ENCODE peak calls at places on chromosomes 1 and 21, in nine cellular contexts. B is SK-N-SH; D is HEK293T; N is NCI-H1105 treated with DMSO at 0.1 percent for 48 hours; F is left ventricle myocardium inferior; J is A549; Q is activated CD8-positive, alpha-beta memory T cell treated with anti-CD3 and anti-CD28 coated beads, Interleukin-2, amount 50 U/mL, for 4 hours; S is activated CD4-positive, alpha-beta T cell treated with anti-CD3 and anti-CD28 coated beads for 48 hours; T is breast epithelium. W is an unnamed sample.
A peak's percentile ranks its signal among the peaks of the same experiment; 100 is the strongest.

GRCh38 chr1:245605480-245606156 is 450.8 kb downstream of the KIF26B start:
- DNase-seq in B (peak; percentile 91), D (no peak), N (no peak), F (no peak), J (no peak), Q (no peak), S (no peak), T (no peak), W (no peak)

GRCh38 chr1:2819429-2819828 is 17.9 kb upstream of the TTC34 start:
- DNase-seq in B (no peak), D (no peak), N (no peak), F (no peak), J (no peak), Q (no peak), S (no peak), T (no peak), W (peak; percentile 3)

GRCh38 chr1:217062566-217062965 is 339.3 kb upstream of the ESRRG start:
- DNase-seq in B (no peak), D (no peak), N (no peak), F (no peak), J (no peak), Q (no peak), S (no peak), T (no peak), W (no peak)

GRCh38 chr1:113784104-113784779 is 25.0 kb upstream of the PHTF1 start:
- DNase-seq in B (no peak), D (no peak), N (no peak), F (no peak), J (no peak), Q (no peak), S (peak; percentile 40), T (no peak), W (no peak)

GRCh38 chr1:71089536-71090270 is 8.9 kb upstream of the ZRANB2 start:
- DNase-seq in B (no peak), D (no peak), N (no peak), F (no peak), J (no peak), Q (no peak), S (no peak), T (no peak), W (no peak)

GRCh38 chr1:190373705-190374336 is 103.8 kb downstream of the BRINP3 start:
- DNase-seq in B (peak; percentile 5), D (peak; percentile 34), N (no peak), F (no peak), J (no peak), Q (no peak), S (no peak), T (no peak), W (no peak)

GRCh38 chr1:51119331-51119730 is 17.3 kb downstream of the C1orf185 start:
- DNase-seq in B (no peak), D (no peak), N (no peak), F (no peak), J (no peak), Q (no peak), S (no peak), T (no peak), W (no peak)

GRCh38 chr1:205664399-205665108 is 15.8 kb downstream of the SLC45A3 start:
- DNase-seq in B (peak; percentile 27), D (no peak), N (peak; percentile 29), F (no peak), J (no peak), Q (no peak), S (no peak), T (no peak), W (no peak)

GRCh38 chr1:30229960-30230359 is 493.4 kb downstream of the MATN1 start:
- DNase-seq in B (no peak), D (no peak), N (no peak), F (no peak), J (no peak), Q (no peak), S (no peak), T (no peak), W (no peak)

GRCh38 chr1:241323510-241323909 is 33.5 kb downstream of the RGS7 start:
- DNase-seq in B (peak; percentile 21), D (peak; percentile 61), N (no peak), F (no peak), J (no peak), Q (no peak), S (peak; percentile 20), T (no peak), W (no peak)

GRCh38 chr1:153617677-153618076 is 1.6 kb upstream of the S100A14 start:
- DNase-seq in B (peak; percentile 82), D (no peak), N (peak; percentile 32), F (no peak), J (no peak), Q (peak; percentile 73), S (no peak), T (no peak), W (peak; percentile 95)

GRCh38 chr1:17201201-17202021 is 3.5 kb upstream of the PADI1 start:
- DNase-seq in B (no peak), D (no peak), N (no peak), F (no peak), J (no peak), Q (peak; percentile 13), S (peak; percentile 39), T (no peak), W (peak; percentile 41)

GRCh38 chr1:16181887-16182719 is 26.2 kb upstream of the EPHA2 start:
- DNase-seq in B (no peak), D (no peak), N (no peak), F (peak; percentile 84), J (peak; percentile 61), Q (no peak), S (no peak), T (peak; percentile 92), W (peak; percentile 90)

GRCh38 chr21:45572783-45573451 is 30.7 kb upstream of the SLC19A1 start:
- DNase-seq in B (no peak), D (no peak), N (no peak), F (no peak), J (no peak), Q (no peak), S (no peak), T (no peak), W (no peak)

GRCh38 chr1:153357076-153357852 is 390 bp upstream of the S100A9 start:
- DNase-seq in B (no peak), D (no peak), N (no peak), F (peak; percentile 65), J (no peak), Q (no peak), S (no peak), T (peak; percentile 73), W (peak; percentile 68)

GRCh38 chr1:170470121-170470520 is 61.8 kb upstream of the GORAB start:
- DNase-seq in B (no peak), D (no peak), N (no peak), F (no peak), J (no peak), Q (no peak), S (no peak), T (no peak), W (no peak)

GRCh38 chr1:203592156-203592555 is 34.5 kb upstream of the ATP2B4 start:
- DNase-seq in B (no peak), D (peak; percentile 44), N (no peak), F (peak; percentile 20), J (no peak), Q (no peak), S (peak; percentile 26), T (peak; percentile 33), W (no peak)

GRCh38 chr1:43054961-43055360 is 96.3 kb upstream of the SLC2A1 start:
- DNase-seq in B (no peak), D (no peak), N (no peak), F (no peak), J (no peak), Q (no peak), S (no peak), T (no peak), W (no peak)

GRCh38 chr1:223210786-223211115 is 67.7 kb upstream of the TLR5 start:
- DNase-seq in B (no peak), D (no peak), N (no peak), F (no peak), J (no peak), Q (no peak), S (no peak), T (no peak), W (no peak)

GRCh38 chr1:214581785-214582184 is 21.2 kb upstream of the CENPF start:
- DNase-seq in B (no peak), D (no peak), N (no peak), F (no peak), J (peak; percentile 47), Q (no peak), S (no peak), T (peak; percentile 53), W (peak; percentile 49)